ENCODE peak calls at places on chromosomes 12 and 14, in six cellular contexts. One of them, this sample, is unnamed. For H3K4me1 and H3K9me3, the result is how much of the 10 kb centered on the place peaks cover.

GRCh38 chr14:36493761-36494160 is 26.3 kb downstream of the NKX2-1 start:
- DNase-seq in cardiac muscle cell: no peak
- DNase-seq in aorta: no peak
- DNase-seq in tibial artery: no peak
- DNase-seq in stomach: no peak
- DNase-seq in OCI-LY7: no peak
- DNase-seq in this sample: no peak

GRCh38 chr12:77251799-77252198 is 186.4 kb upstream of the E2F7 start:
- DNase-seq in tibial artery: no peak
- DNase-seq in stomach: no peak
- DNase-seq in aorta: no peak
- DNase-seq in cardiac muscle cell: no peak
- DNase-seq in OCI-LY7: no peak
- DNase-seq in this sample: no peak

GRCh38 chr12:68203460-68203875 is 22.1 kb downstream of the IL26 start:
- DNase-seq in OCI-LY7: no peak
- DNase-seq in aorta: no peak
- DNase-seq in tibial artery: no peak
- DNase-seq in stomach: no peak
- DNase-seq in cardiac muscle cell: no peak
- DNase-seq in this sample: no peak

GRCh38 chr14:96257056-96257455 is 1.0 kb downstream of the BDKRB1 start:
- DNase-seq in OCI-LY7: no peak
- DNase-seq in aorta: no peak
- DNase-seq in cardiac muscle cell: no peak
- DNase-seq in tibial artery: peak
- DNase-seq in stomach: no peak
- DNase-seq in this sample: no peak

GRCh38 chr12:77120156-77120555 is 54.8 kb upstream of the E2F7 start:
- DNase-seq in tibial artery: no peak
- DNase-seq in stomach: no peak
- DNase-seq in OCI-LY7: no peak
- DNase-seq in cardiac muscle cell: peak
- DNase-seq in aorta: no peak
- DNase-seq in this sample: no peak

GRCh38 chr14:68672609-68673285 is 120.1 kb downstream of the ZFP36L1 start:
- DNase-seq in aorta: no peak
- DNase-seq in cardiac muscle cell: no peak
- DNase-seq in tibial artery: peak
- DNase-seq in OCI-LY7: peak
- DNase-seq in stomach: no peak
- DNase-seq in this sample: no peak

GRCh38 chr12:88247241-88247643 is 105.1 kb downstream of the TMTC3 start:
- DNase-seq in aorta: no peak
- DNase-seq in cardiac muscle cell: peak
- DNase-seq in tibial artery: no peak
- DNase-seq in stomach: no peak
- DNase-seq in OCI-LY7: no peak
- DNase-seq in this sample: no peak

GRCh38 chr14:85112762-85113161 is 417.2 kb upstream of the FLRT2 start:
- DNase-seq in stomach: no peak
- DNase-seq in aorta: no peak
- DNase-seq in cardiac muscle cell: no peak
- DNase-seq in OCI-LY7: no peak
- DNase-seq in tibial artery: no peak
- DNase-seq in this sample: no peak

GRCh38 chr12:68479261-68479581 is 131.5 kb upstream of the RAP1B start:
- DNase-seq in cardiac muscle cell: no peak
- DNase-seq in OCI-LY7: no peak
- DNase-seq in tibial artery: no peak
- DNase-seq in stomach: no peak
- DNase-seq in aorta: no peak
- DNase-seq in this sample: no peak

GRCh38 chr14:61643546-61643945 is 51.8 kb upstream of the HIF1A start:
- DNase-seq in cardiac muscle cell: no peak
- DNase-seq in tibial artery: no peak
- DNase-seq in aorta: no peak
- DNase-seq in OCI-LY7: peak
- DNase-seq in stomach: no peak
- DNase-seq in this sample: no peak

GRCh38 chr14:88868558-88869159 is 44.2 kb downstream of the TTC8 start:
- DNase-seq in OCI-LY7: peak
- DNase-seq in cardiac muscle cell: peak
- DNase-seq in tibial artery: no peak
- DNase-seq in stomach: no peak
- DNase-seq in aorta: no peak
- DNase-seq in this sample: peak

GRCh38 chr12:49259452-49259851 is 5.4 kb upstream of the TUBA1C start:
- DNase-seq in tibial artery: no peak
- DNase-seq in OCI-LY7: no peak
- DNase-seq in stomach: no peak
- DNase-seq in aorta: no peak
- DNase-seq in cardiac muscle cell: no peak
- DNase-seq in this sample: no peak

GRCh38 chr14:91108941-91109611 is 4.8 kb upstream of the DGLUCY start:
- DNase-seq in OCI-LY7: no peak
- DNase-seq in aorta: no peak
- DNase-seq in stomach: peak
- DNase-seq in cardiac muscle cell: no peak
- DNase-seq in tibial artery: no peak
- DNase-seq in this sample: peak

GRCh38 chr14:99716091-99716849 is 32.2 kb downstream of the CYP46A1 start:
- DNase-seq in stomach: no peak
- DNase-seq in cardiac muscle cell: no peak
- DNase-seq in tibial artery: no peak
- DNase-seq in aorta: peak
- DNase-seq in OCI-LY7: no peak
- DNase-seq in this sample: no peak

GRCh38 chr12:18690653-18691052 is 47.2 kb downstream of the PLCZ1 start:
- DNase-seq in aorta: no peak
- DNase-seq in stomach: no peak
- DNase-seq in OCI-LY7: no peak
- DNase-seq in cardiac muscle cell: peak
- DNase-seq in tibial artery: no peak
- DNase-seq in this sample: no peak

GRCh38 chr14:89178376-89178775 is 238.7 kb downstream of the FOXN3 start:
- DNase-seq in stomach: no peak
- DNase-seq in OCI-LY7: no peak
- DNase-seq in cardiac muscle cell: no peak
- DNase-seq in aorta: no peak
- DNase-seq in tibial artery: no peak
- DNase-seq in this sample: no peak

GRCh38 chr12:94098466-94098865 is 49.9 kb upstream of the PLXNC1 start:
- DNase-seq in aorta: no peak
- DNase-seq in tibial artery: no peak
- DNase-seq in cardiac muscle cell: peak
- DNase-seq in OCI-LY7: no peak
- DNase-seq in stomach: no peak
- DNase-seq in this sample: no peak

GRCh38 chr14:90378249-90378648 is 18.6 kb upstream of the CALM1 start:
- DNase-seq in stomach: no peak
- DNase-seq in aorta: no peak
- DNase-seq in OCI-LY7: no peak
- DNase-seq in tibial artery: no peak
- DNase-seq in cardiac muscle cell: no peak
- DNase-seq in this sample: no peak

GRCh38 chr14:23174266-23174665 is 9.2 kb downstream of the SLC7A8 start:
- DNase-seq in tibial artery: no peak
- DNase-seq in OCI-LY7: no peak
- DNase-seq in stomach: no peak
- DNase-seq in aorta: no peak
- DNase-seq in cardiac muscle cell: peak
- DNase-seq in this sample: no peak

GRCh38 chr12:132804426-132804861 is 24.2 kb downstream of the GOLGA3 start:
- DNase-seq in tibial artery: no peak
- DNase-seq in OCI-LY7: no peak
- DNase-seq in cardiac muscle cell: no peak
- DNase-seq in aorta: no peak
- DNase-seq in stomach: peak
- DNase-seq in this sample: no peak

GRCh38 chr12:132803125-132803524 is 25.5 kb downstream of the GOLGA3 start:
- DNase-seq in stomach: no peak
- DNase-seq in OCI-LY7: no peak
- DNase-seq in aorta: no peak
- DNase-seq in cardiac muscle cell: no peak
- DNase-seq in tibial artery: no peak
- DNase-seq in this sample: no peak

GRCh38 chr12:132801741-132802140 is 26.9 kb downstream of the GOLGA3 start:
- DNase-seq in aorta: no peak
- DNase-seq in OCI-LY7: no peak
- DNase-seq in stomach: no peak
- DNase-seq in tibial artery: no peak
- DNase-seq in cardiac muscle cell: no peak
- DNase-seq in this sample: no peak

GRCh38 chr12:132806857-132807256 is 21.8 kb downstream of the GOLGA3 start:
- DNase-seq in OCI-LY7: no peak
- DNase-seq in cardiac muscle cell: no peak
- DNase-seq in aorta: no peak
- DNase-seq in tibial artery: no peak
- DNase-seq in stomach: no peak
- DNase-seq in this sample: no peak

DNA sequence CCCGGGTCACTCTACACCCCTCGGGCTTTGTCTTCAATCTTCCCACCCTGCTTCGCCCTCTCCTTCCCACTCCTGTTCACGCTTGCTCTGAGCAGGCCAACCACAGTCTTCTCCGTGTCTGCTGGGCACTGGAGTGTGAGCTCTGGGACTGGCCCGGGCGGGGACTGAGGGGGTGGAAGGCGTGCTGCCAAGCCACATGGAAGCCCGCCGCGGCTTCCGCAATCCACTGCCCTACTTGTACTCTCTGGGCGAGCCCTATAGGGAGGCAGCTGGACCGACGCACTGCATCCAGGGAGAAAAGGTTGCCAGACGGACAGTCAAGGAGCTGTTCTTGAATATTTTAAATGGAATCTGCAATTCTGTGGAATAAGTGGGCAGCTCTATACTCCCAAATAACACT is 24.8 kb downstream of the GOLGA3 start:
- DNase-seq in stomach: no peak
- DNase-seq in cardiac muscle cell: no peak
- DNase-seq in tibial artery: no peak
- DNase-seq in aorta: no peak
- DNase-seq in OCI-LY7: no peak
- DNase-seq in this sample: no peak
- H3K4me1 ChIP-seq in stomach: under half
- H3K4me1 ChIP-seq in cardiac muscle cell: under half
- H3K4me1 ChIP-seq in tibial artery: under half
- H3K4me1 ChIP-seq in aorta: under half
- H3K4me1 ChIP-seq in OCI-LY7: under half
- H3K4me1 ChIP-seq in this sample: under half

DNA sequence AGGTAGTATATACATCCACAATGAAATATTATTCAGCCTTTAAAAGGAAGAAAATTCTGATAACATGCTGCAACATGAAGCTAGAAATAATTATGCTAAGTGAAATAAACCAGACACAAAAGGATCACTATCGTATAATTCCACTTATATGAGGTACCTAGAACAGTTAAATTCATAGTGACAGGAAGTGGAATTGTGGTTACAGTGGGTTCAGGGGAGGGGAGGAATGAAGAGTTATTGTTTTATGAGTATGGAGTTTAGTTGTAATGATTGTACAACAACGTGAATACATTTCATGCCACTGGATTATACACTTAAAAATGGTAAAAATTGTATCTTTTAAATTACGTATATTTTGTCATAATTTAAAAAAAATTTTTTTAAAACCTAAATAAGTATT is 21.0 kb downstream of the EEA1 start:
- DNase-seq in cardiac muscle cell: no peak
- DNase-seq in aorta: no peak
- DNase-seq in OCI-LY7: no peak
- DNase-seq in stomach: no peak
- DNase-seq in tibial artery: no peak
- DNase-seq in this sample: peak
- H3K9me3 ChIP-seq in cardiac muscle cell: under half
- H3K9me3 ChIP-seq in aorta: under half
- H3K9me3 ChIP-seq in OCI-LY7: under half
- H3K9me3 ChIP-seq in stomach: under half
- H3K9me3 ChIP-seq in tibial artery: under half
- H3K9me3 ChIP-seq in this sample: under half

GRCh38 chr12:2083008-2083407 is 30.2 kb downstream of the CACNA1C start:
- DNase-seq in stomach: no peak
- DNase-seq in aorta: no peak
- DNase-seq in tibial artery: no peak
- DNase-seq in OCI-LY7: no peak
- DNase-seq in cardiac muscle cell: no peak
- DNase-seq in this sample: no peak

GRCh38 chr12:2080604-2081003 is 27.8 kb downstream of the CACNA1C start:
- DNase-seq in aorta: no peak
- DNase-seq in OCI-LY7: no peak
- DNase-seq in tibial artery: no peak
- DNase-seq in cardiac muscle cell: no peak
- DNase-seq in stomach: no peak
- DNase-seq in this sample: no peak

GRCh38 chr12:2083561-2083960 is 30.8 kb downstream of the CACNA1C start:
- DNase-seq in stomach: no peak
- DNase-seq in aorta: no peak
- DNase-seq in tibial artery: no peak
- DNase-seq in OCI-LY7: no peak
- DNase-seq in cardiac muscle cell: no peak
- DNase-seq in this sample: no peak

GRCh38 chr12:2082321-2082720 is 29.5 kb downstream of the CACNA1C start:
- DNase-seq in aorta: peak
- DNase-seq in tibial artery: no peak
- DNase-seq in cardiac muscle cell: no peak
- DNase-seq in OCI-LY7: no peak
- DNase-seq in stomach: no peak
- DNase-seq in this sample: no peak

DNA sequence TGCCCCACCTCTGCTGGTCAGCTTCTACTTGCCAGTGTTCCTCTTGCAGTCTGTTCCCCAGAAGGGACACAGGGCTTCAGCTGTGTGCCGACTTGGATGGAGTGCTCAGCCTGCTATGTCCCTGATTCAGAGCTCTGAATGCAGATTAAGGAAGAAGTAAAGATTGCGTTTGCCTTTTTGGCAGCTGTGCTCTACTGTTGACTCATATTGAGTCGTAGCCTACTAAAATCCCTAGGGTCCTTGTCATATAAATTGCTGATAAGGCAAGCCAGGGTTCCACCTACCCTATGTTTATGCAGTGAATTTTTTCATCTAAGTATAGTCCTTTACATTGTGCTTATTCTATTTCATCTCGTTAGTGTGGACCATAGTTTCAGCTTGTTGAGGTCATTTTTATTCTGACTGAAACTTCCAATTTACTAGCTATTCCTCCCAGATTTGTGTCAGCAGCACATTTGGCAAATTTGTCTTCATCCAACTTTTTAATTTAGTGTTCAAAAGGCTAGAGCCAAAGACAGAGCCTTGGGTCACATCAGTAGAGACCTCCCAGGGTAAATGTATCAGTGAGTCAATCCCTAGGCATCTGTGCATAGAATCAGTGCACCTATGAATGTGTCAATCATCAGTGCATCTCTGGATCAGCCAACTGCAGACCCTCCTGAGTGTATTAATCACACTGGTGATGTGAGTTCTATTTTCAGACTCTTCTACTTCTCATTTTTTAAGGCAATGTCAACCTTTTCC is 31.9 kb downstream of the CACNA1C start:
- DNase-seq in tibial artery: peak
- DNase-seq in aorta: peak
- DNase-seq in stomach: no peak
- DNase-seq in OCI-LY7: no peak
- DNase-seq in cardiac muscle cell: peak
- DNase-seq in this sample: no peak
- H3K4me1 ChIP-seq in tibial artery: half or more
- H3K4me1 ChIP-seq in aorta: under half
- H3K4me1 ChIP-seq in stomach: under half
- H3K4me1 ChIP-seq in OCI-LY7: under half
- H3K4me1 ChIP-seq in cardiac muscle cell: under half
- H3K4me1 ChIP-seq in this sample: under half

GRCh38 chr14:28941758-28942157 is 175.2 kb downstream of the FOXG1 start:
- DNase-seq in tibial artery: no peak
- DNase-seq in cardiac muscle cell: no peak
- DNase-seq in stomach: no peak
- DNase-seq in OCI-LY7: no peak
- DNase-seq in aorta: no peak
- DNase-seq in this sample: no peak
- H3K9me3 ChIP-seq in tibial artery: under half
- H3K9me3 ChIP-seq in cardiac muscle cell: under half
- H3K9me3 ChIP-seq in stomach: under half
- H3K9me3 ChIP-seq in OCI-LY7: under half
- H3K9me3 ChIP-seq in aorta: under half
- H3K9me3 ChIP-seq in this sample: under half

This sample was measured in CD4-positive, CD25-positive, alpha-beta regulatory T cell.